ENCODE peak calls at places on chromosomes 5 and 9, in nine cellular contexts. W is stimulated activated CD8-positive, alpha-beta memory T cell treated with anti-CD3 and anti-CD28 coated beads, Interleukin-15, amount 100 ng/mL, for 4 hours; Y is NCI-H1436; I is OCI-LY7; P is cardiac fibroblast; H is ureter; D is choroid plexus epithelial cell; O is uterus; T is memory B cell. Q is an unnamed sample.

GRCh38 chr5:119273391-119273839 is 82.4 kb upstream of the TNFAIP8 start:
- DNase-seq in I (peak), T (no peak), Y (no peak), H (no peak), D (no peak), W (no peak), O (no peak), P (no peak), Q (no peak)

GRCh38 chr9:87372401-87372851 is 125.2 kb upstream of the DAPK1 start:
- DNase-seq in D (no peak), I (no peak), W (no peak), Y (no peak), H (no peak), T (no peak), P (no peak), O (no peak), Q (no peak)

GRCh38 chr9:124769451-124770358 is 1.4 kb downstream of the NR6A1 start:
- DNase-seq in H (no peak), W (no peak), Y (no peak), D (no peak), T (no peak), O (peak), I (peak), P (no peak), Q (no peak)

GRCh38 chr5:104914536-104915070 is 1352.0 kb upstream of the NUDT12 start:
- DNase-seq in P (no peak), T (no peak), O (no peak), W (no peak), I (no peak), H (no peak), Y (peak), D (no peak), Q (no peak)

GRCh38 chr9:25891534-25891933 is 213.3 kb upstream of the TUSC1 start:
- DNase-seq in H (no peak), T (no peak), D (no peak), P (no peak), W (no peak), I (no peak), O (no peak), Y (no peak), Q (no peak)

GRCh38 chr5:82601085-82601484 is 322.9 kb upstream of the RPS23 start:
- DNase-seq in T (no peak), O (no peak), D (no peak), W (no peak), I (no peak), H (no peak), P (no peak), Y (no peak), Q (no peak)

GRCh38 chr9:13268469-13268868 is 11.0 kb downstream of the MPDZ start:
- DNase-seq in D (peak), Y (no peak), P (peak), W (no peak), I (no peak), O (no peak), T (no peak), H (no peak), Q (no peak)

GRCh38 chr5:147803941-147804717 is 21.6 kb upstream of the JAKMIP2 start:
- DNase-seq in P (no peak), Y (no peak), O (no peak), W (no peak), T (no peak), D (no peak), H (no peak), I (peak), Q (no peak)

GRCh38 chr9:129648092-129648763 is 6.3 kb upstream of the ASB6 start:
- DNase-seq in Y (no peak), D (no peak), I (no peak), H (no peak), O (no peak), T (no peak), P (no peak), W (no peak), Q (no peak)

GRCh38 chr5:143481697-143482531 is 78.4 kb upstream of the NR3C1 start:
- DNase-seq in D (peak), H (no peak), P (no peak), W (no peak), T (no peak), O (no peak), Y (no peak), I (no peak), Q (no peak)